ENCODE peak calls at places on chromosomes 12 and 14, in five cellular contexts. Z, D, P, T and S are unnamed samples.

GRCh38 chr12:48157889-48158370 is 615 bp upstream of the ASB8 start:
- DNase-seq in Z (no peak), D (no peak), P (no peak), T (no peak), S (no peak)

GRCh38 chr14:88562831-88563686 is at the start of gene ZC3H14:
- DNase-seq in P (peak; percentile 93), D (peak; percentile 66), Z (peak; percentile 95), T (peak; percentile 93), S (peak; percentile 53)

GRCh38 chr14:24851406-24851805 is 198.5 kb downstream of the STXBP6 start:
- DNase-seq in P (no peak), T (no peak), Z (no peak), D (no peak), S (no peak)

GRCh38 chr12:53232641-53233538 is 881 bp upstream of the RARG start:
- DNase-seq in P (peak; percentile 70), T (peak; percentile 38), Z (peak; percentile 81), D (no peak), S (no peak)

GRCh38 chr14:90522585-90523191 is 125.9 kb downstream of the CALM1 start:
- DNase-seq in P (no peak), Z (no peak), D (no peak), T (peak; percentile 71), S (no peak)

GRCh38 chr14:34081576-34082136 is 130.8 kb upstream of the EGLN3 start:
- DNase-seq in D (peak; percentile 62), Z (peak; percentile 69), P (no peak), T (peak; percentile 45), S (no peak)

GRCh38 chr14:69531135-69531534 is 43.5 kb downstream of the CCDC177 start:
- DNase-seq in Z (no peak), D (no peak), T (no peak), P (no peak), S (no peak)

GRCh38 chr14:58746261-58746660 is 108.5 kb downstream of the DACT1 start:
- DNase-seq in Z (peak; percentile 78), P (no peak), D (peak; percentile 56), T (peak; percentile 63), S (no peak)

GRCh38 chr14:65961004-65961403 is 525.2 kb upstream of the CCDC196 start:
- DNase-seq in D (peak; percentile 3), T (peak; percentile 79), P (peak; percentile 83), Z (peak; percentile 25), S (no peak)

GRCh38 chr12:9870311-9870866 is 1.2 kb upstream of the CLEC2B start:
- DNase-seq in P (no peak), D (no peak), T (peak; percentile 31), Z (no peak), S (no peak)

DNA sequence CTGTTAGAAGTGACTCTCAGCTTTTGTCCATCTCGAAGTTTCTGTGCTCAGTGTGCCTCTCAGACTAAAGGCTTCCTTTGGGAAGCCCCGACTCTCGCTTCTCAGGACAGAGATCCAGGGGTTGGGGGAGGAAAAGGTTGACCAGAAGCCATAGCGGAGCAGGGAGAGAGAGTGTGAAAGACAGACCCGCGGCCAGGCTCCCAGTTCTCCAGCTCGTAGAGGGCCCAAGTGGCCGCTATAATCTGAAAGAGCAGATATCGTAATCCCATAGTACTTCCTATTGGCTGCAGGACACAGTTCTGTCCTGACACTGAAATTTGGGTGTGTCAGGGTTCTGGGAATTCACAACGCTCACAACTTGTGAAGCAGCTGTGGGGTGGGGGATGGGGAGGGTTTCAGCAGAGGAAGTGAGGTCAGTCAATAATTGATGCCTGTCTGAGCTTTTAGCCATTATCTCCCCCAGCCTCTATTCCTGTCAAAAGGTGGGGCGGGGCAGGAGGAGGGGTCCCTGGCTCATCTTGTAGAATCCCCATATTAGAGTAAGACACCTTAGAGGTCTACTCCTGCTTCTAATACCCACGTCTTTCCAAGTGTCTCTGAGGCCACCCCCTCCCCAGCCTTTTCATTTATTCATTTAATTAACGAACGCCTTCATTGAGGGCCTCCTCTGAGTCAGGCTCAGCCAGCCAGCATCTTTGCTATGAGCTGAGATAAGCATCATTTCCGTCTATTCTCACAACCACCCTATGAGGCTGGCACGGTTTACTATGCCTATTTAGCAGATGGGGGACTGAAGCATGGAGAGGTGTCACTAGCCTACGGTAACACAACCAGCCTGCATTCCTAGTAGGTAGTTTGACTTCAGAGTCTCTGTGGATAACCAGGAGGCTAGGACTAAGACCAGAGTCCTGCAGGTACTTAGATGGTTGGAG is 1.5 kb upstream of the ACVRL1 start:
- DNase-seq in Z (peak; percentile 90), T (peak; percentile 81), P (peak; percentile 90), D (no peak), S (no peak)
- H3K4me3 ChIP-seq in Z (peak overlapping the region; percentile 12), T (no peak overlapping the region), P (no peak overlapping the region), D (no peak overlapping the region), S (no peak overlapping the region)

DNA sequence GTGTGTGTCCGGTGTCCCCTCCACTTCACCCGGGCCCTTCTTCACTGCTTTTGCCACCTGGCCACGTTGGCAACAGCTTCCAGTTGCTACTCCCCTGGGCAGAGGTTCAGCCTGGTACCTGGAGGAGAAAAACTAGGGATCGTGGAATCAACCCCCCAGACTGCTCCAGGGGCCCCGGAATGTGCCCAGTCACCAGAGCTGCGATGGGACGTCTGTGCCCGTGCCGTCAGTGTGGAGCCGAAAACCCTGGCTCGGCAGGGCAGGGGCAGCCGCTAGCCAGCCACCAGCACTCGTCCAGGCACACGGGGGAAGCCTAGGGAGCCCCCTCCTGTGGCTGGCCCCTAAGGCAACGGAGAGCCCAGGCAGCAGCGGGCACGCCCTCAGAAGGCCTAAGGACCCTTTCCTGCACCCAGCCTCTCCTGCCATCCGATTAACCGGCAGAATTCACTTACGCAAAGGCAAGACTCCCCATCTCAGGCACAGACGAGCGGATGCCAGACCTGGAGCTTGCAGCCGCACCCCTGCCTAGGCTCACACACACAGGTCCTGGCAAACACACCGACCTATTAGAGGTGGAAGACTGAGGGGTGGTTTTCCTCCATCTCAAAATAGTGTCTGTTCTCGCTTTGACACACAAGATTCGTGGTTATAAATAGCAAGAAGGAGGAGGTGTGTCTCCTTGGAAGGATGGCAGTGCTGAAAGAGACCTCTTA is 62.6 kb downstream of the FBXL14 start:
- DNase-seq in D (no peak), Z (peak; percentile 34), T (no peak), P (no peak), S (no peak)
- H3K4me3 ChIP-seq in D (peak overlapping the region; percentile 61), Z (peak overlapping the region; percentile 74), T (peak overlapping the region; percentile 93), P (no peak overlapping the region), S (peak overlapping the region; percentile 72)

DNA sequence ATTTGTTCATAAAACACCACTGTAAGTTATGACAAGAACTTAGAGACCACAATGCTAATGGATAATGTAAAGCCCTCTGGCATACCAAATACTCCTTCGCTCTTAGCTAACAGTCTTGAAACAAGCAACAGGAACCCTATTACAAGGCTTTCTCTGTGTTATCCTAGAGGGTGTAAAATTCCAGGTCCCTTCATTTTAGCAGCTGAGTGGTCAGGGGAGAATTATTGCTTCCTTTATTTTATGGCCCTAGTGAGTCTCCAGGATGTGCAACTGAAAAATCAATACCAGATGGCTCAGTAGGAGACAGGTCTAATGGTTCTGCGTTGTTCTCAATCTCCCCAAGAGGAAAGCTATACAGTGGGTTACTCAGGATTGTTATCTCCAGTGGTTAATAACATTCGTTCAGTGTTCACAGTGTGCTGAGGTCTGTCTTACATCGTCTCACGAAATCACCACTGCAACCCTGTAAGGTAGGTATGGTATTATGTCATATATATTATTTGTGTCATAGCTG is 172.7 kb upstream of the CNOT2 start:
- DNase-seq in T (no peak), P (peak; percentile 62), Z (peak; percentile 24), D (no peak), S (peak; percentile 39)
- H3K4me3 ChIP-seq in T (no peak overlapping the region), P (no peak overlapping the region), Z (no peak overlapping the region), D (no peak overlapping the region), S (no peak overlapping the region)

GRCh38 chr12:31366104-31366621 is 40.2 kb upstream of the SINHCAF start:
- DNase-seq in D (no peak), Z (no peak), P (no peak), T (no peak), S (no peak)

GRCh38 chr12:31363826-31364225 is 37.9 kb upstream of the SINHCAF start:
- DNase-seq in T (no peak), Z (no peak), D (no peak), P (no peak), S (no peak)

GRCh38 chr12:31369712-31370521 is 44.0 kb upstream of the SINHCAF start:
- DNase-seq in P (peak; percentile 87), Z (peak; percentile 77), D (peak; percentile 24), T (peak; percentile 87), S (peak; percentile 48)

GRCh38 chr12:31370645-31371620 is 45.0 kb upstream of the SINHCAF start:
- DNase-seq in T (peak; percentile 59), D (no peak), P (peak; percentile 98), Z (no peak), S (no peak)

GRCh38 chr12:31368666-31369361 is 42.9 kb upstream of the SINHCAF start:
- DNase-seq in P (peak; percentile 75), Z (no peak), D (no peak), T (peak; percentile 8), S (no peak)
- H3K4me3 ChIP-seq in P (no peak overlapping the region), Z (no peak overlapping the region), D (no peak overlapping the region), T (no peak overlapping the region), S (no peak overlapping the region)

DNA sequence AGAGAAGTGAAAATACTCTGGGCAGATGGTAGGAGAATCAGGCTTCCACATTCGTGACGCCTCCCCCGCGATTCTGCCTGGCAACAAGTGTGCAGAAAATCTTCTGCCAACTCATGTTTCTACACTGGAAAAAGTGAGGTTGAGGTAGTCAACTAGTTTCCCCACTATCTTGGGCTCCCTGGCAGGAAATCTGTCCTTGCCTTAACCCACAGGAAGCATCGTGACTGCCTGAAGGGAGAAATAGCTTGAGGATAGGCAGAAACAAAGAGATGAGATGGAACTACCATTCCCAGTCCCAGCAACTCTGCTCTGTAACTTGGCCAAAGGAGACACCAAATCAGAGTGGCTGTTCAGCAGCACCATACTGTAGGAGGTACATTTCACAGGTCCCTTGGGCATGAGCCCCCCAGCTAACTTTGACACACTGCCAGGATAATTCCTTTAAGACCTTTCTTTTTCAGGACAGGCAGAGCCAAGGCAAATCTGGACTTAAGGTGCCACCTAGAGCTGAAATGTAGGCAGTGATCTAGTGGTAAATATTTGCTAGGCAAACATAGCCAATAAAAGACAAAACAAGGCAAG is 205.0 kb downstream of the PTPRO start:
- DNase-seq in Z (peak; percentile 28), T (peak; percentile 50), P (peak; percentile 65), D (no peak), S (no peak)
- H3K4me3 ChIP-seq in Z (no peak overlapping the region), T (no peak overlapping the region), P (no peak overlapping the region), D (no peak overlapping the region), S (no peak overlapping the region)